ENCODE peak calls at places on chromosomes 4 and X, in six cellular contexts. Y, K, H, F, I and Z are unnamed samples.

GRCh38 chr4:159685406-159686092 is 582.7 kb downstream of the RAPGEF2 start:
- DNase-seq in Y (no peak), K (no peak), I (no peak), H (no peak), F (no peak), Z (no peak)

GRCh38 chr4:54109226-54110018 is 9.5 kb downstream of the GSX2 start:
- DNase-seq in Y (no peak), K (no peak), F (no peak), H (no peak), I (no peak), Z (no peak)

GRCh38 chr4:8439168-8439567 is 1.4 kb downstream of the ACOX3 start:
- DNase-seq in K (no peak), I (no peak), F (no peak), Y (no peak), H (no peak), Z (no peak)

GRCh38 chrX:45351478-45351877 is 150.8 kb upstream of the DIPK2B start:
- DNase-seq in Y (no peak), H (no peak), F (no peak), I (no peak), K (no peak), Z (no peak)

GRCh38 chr4:19151684-19152083 is 1100.0 kb upstream of the SLIT2 start:
- DNase-seq in F (no peak), H (no peak), Y (no peak), I (no peak), K (no peak), Z (no peak)

GRCh38 chrX:45697591-45697990 is 496.9 kb upstream of the DIPK2B start:
- DNase-seq in H (no peak), K (no peak), Y (no peak), I (no peak), F (no peak), Z (no peak)

GRCh38 chrX:333611-334311 is 15.2 kb upstream of the GTPBP6 start:
- DNase-seq in I (no peak), H (no peak), Y (no peak), F (peak), K (no peak), Z (no peak)

GRCh38 chrX:107777536-107777832 is at the start of gene NCBP2L:
- DNase-seq in K (no peak), H (no peak), F (no peak), I (no peak), Y (no peak), Z (no peak)

GRCh38 chr4:136329042-136329662 is 1203.1 kb downstream of the PCDH18 start:
- DNase-seq in H (no peak), K (no peak), F (no peak), Y (no peak), I (no peak), Z (no peak)

GRCh38 chrX:132433551-132433950 is 55.3 kb downstream of the MBNL3 start:
- DNase-seq in K (no peak), H (no peak), I (no peak), Y (no peak), F (no peak), Z (no peak)

GRCh38 chr4:127247293-127247952 is 385.3 kb upstream of the INTU start:
- DNase-seq in I (no peak), F (no peak), H (no peak), Y (no peak), K (no peak), Z (no peak)